ENCODE peak calls at places on chromosomes 2 and 18, in four cellular contexts. R, Y, C and X are unnamed samples. For H3K4me1, the result is how much of the 10 kb centered on the place peaks cover.

GRCh38 chr2:45822272-45822630 is 170.8 kb downstream of the PRKCE start:
- DNase-seq in R (no peak), Y (no peak), C (no peak), X (no peak)

GRCh38 chr2:135785032-135785431 is 43.4 kb downstream of the UBXN4 start:
- DNase-seq in R (no peak), Y (no peak), C (no peak), X (no peak)

GRCh38 chr2:199055336-199055735 is 402.4 kb downstream of the SATB2 start:
- DNase-seq in R (no peak), Y (no peak), C (no peak), X (no peak)

GRCh38 chr2:88737385-88737784 is 45.9 kb downstream of the RPIA start:
- DNase-seq in R (no peak), Y (no peak), C (no peak), X (no peak)

GRCh38 chr2:208033701-208034502 is 8.6 kb upstream of the PLEKHM3 start:
- DNase-seq in R (no peak), Y (peak), C (peak), X (no peak)

GRCh38 chr2:188773075-188773474 is 201.1 kb upstream of the COL3A1 start:
- DNase-seq in R (no peak), Y (no peak), C (no peak), X (no peak)

GRCh38 chr2:236970656-236971010 is 115.1 kb upstream of the COPS8 start:
- DNase-seq in R (no peak), Y (no peak), C (no peak), X (no peak)

GRCh38 chr2:27085670-27086089 is 892 bp upstream of the KHK start:
- DNase-seq in R (peak), Y (peak), C (peak), X (no peak)

GRCh38 chr2:235247001-235247400 is 246.8 kb upstream of the AGAP1 start:
- DNase-seq in R (no peak), Y (no peak), C (no peak), X (no peak)

GRCh38 chr18:23357992-23358594 is 95.0 kb upstream of the RIOK3 start:
- DNase-seq in R (peak), Y (no peak), C (peak), X (no peak)

GRCh38 chr18:51461956-51462355 is 264.5 kb upstream of the MEX3C start:
- DNase-seq in R (no peak), Y (no peak), C (no peak), X (no peak)

GRCh38 chr2:30683240-30683956 is 123.8 kb downstream of the CAPN13 start:
- DNase-seq in R (no peak), Y (no peak), C (peak), X (no peak)

GRCh38 chr2:19932928-19933327 is 31.1 kb upstream of the TTC32 start:
- DNase-seq in R (no peak), Y (no peak), C (no peak), X (no peak)

GRCh38 chr18:63253018-63253417 is 66.6 kb downstream of the BCL2 start:
- DNase-seq in R (no peak), Y (no peak), C (no peak), X (no peak)
- H3K4me3 ChIP-seq in R (no peak), Y (no peak), C (no peak), X (no peak)

GRCh38 chr2:168056242-168056641 is 191.2 kb downstream of the STK39 start:
- DNase-seq in R (no peak), Y (no peak), C (no peak), X (no peak)
- H3K4me1 ChIP-seq in R (under half), Y (under half), C (under half), X (under half)

DNA sequence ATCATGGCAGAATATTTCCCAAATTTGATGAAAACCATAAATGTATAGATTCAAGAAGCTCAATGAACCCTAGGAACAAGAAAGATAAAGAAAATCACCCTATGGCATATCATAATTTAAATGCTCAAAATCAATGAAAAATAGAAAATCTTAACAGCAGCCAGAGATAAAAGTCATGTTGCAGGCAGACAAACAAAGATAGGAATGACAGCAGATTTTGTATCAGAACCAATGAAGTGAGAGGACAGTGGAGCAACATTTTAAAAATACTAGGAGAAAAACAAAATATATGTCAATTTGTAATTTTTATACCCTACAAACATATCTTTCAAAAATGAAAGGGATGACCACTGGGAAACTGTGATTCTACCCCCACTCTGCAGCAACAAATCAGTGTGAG is 203.3 kb downstream of the PIEZO2 start:
- DNase-seq in R (no peak), Y (no peak), C (no peak), X (no peak)
- H3K27ac ChIP-seq in R (no peak), Y (no peak), C (no peak), X (no peak)

GRCh38 chr18:58965291-58965929 is 100.7 kb downstream of the ZNF532 start:
- DNase-seq in R (no peak), Y (no peak), C (no peak), X (no peak)
- H3K4me3 ChIP-seq in R (no peak), Y (no peak), C (no peak), X (no peak)

GRCh38 chr2:38794235-38794946 is 16.4 kb downstream of the GEMIN6 start:
- DNase-seq in R (no peak), Y (no peak), C (no peak), X (no peak)
- H3K4me1 ChIP-seq in R (under half), Y (under half), C (under half), X (under half)